ENCODE peak calls at places on chromosomes 4 and X, in eight cellular contexts. G is hepatocyte, O is heart right ventricle, M is brain microvascular endothelial cell, W is lung, S is osteoblast, B is right atrium auricular region, U is uterus. X is an unnamed sample.

GRCh38 chrX:143472334-143472938 is 44.8 kb downstream of the SPANXN3 start:
- DNase-seq in M (no peak), W (no peak), S (no peak), B (no peak), G (no peak), U (no peak), O (no peak), X (peak; percentile 47)

GRCh38 chrX:114073926-114074325 is 510.0 kb upstream of the HTR2C start:
- DNase-seq in B (no peak), G (no peak), O (no peak), U (no peak), M (no peak), S (no peak), W (no peak), X (no peak)

GRCh38 chr4:88575222-88575621 is 17.1 kb upstream of the HERC3 start:
- DNase-seq in S (no peak), B (no peak), U (no peak), O (no peak), M (no peak), G (no peak), W (no peak), X (no peak)

GRCh38 chrX:65127804-65128203 is 151.6 kb upstream of the ZC4H2 start:
- DNase-seq in O (no peak), M (no peak), B (no peak), W (no peak), G (no peak), U (no peak), S (no peak), X (no peak)

GRCh38 chrX:1577845-1578244 is 13.6 kb upstream of the AKAP17A start:
- DNase-seq in M (no peak), W (peak; percentile 0), U (no peak), S (no peak), G (no peak), O (no peak), B (no peak), X (no peak)

GRCh38 chr4:145481164-145481941 is at the start of gene SMAD1:
- DNase-seq in S (peak; percentile 96), W (peak; percentile 85), G (peak; percentile 91), O (peak; percentile 89), U (peak; percentile 74), B (peak; percentile 70), M (peak; percentile 76), X (peak; percentile 19)

GRCh38 chr4:7087036-7087435 is 19.2 kb upstream of the GRPEL1 start:
- DNase-seq in S (no peak), W (no peak), B (no peak), M (no peak), O (no peak), G (no peak), U (no peak), X (no peak)

GRCh38 chr4:16199132-16199531 is 27.1 kb downstream of the TAPT1 start:
- DNase-seq in M (no peak), O (no peak), W (no peak), B (no peak), G (peak; percentile 40), S (no peak), U (no peak), X (no peak)

GRCh38 chrX:39152106-39152649 is 350.9 kb downstream of the MID1IP1 start:
- DNase-seq in S (peak; percentile 32), O (peak; percentile 27), W (no peak), U (no peak), B (no peak), M (no peak), G (peak; percentile 28), X (no peak)

GRCh38 chrX:39550795-39551361 is 546.9 kb downstream of the BCOR start:
- DNase-seq in U (no peak), O (no peak), S (no peak), B (no peak), G (no peak), W (no peak), M (no peak), X (no peak)

GRCh38 chr4:73189274-73189810 is 69.3 kb downstream of the ANKRD17 start:
- DNase-seq in W (no peak), O (no peak), S (no peak), M (peak; percentile 66), G (no peak), B (no peak), U (no peak), X (no peak)

GRCh38 chrX:41333744-41333993 is 293 bp upstream of the DDX3X start:
- DNase-seq in W (peak; percentile 85), B (no peak), G (peak; percentile 81), M (peak; percentile 77), O (no peak), S (peak; percentile 89), U (no peak), X (peak; percentile 57)

GRCh38 chr4:38034986-38035882 is 75.0 kb downstream of the PTTG2 start:
- DNase-seq in M (peak; percentile 60), G (peak; percentile 76), W (no peak), B (no peak), S (peak; percentile 62), U (no peak), O (no peak), X (no peak)

GRCh38 chrX:31832263-31832662 is 760.4 kb upstream of the FTHL17 start:
- DNase-seq in B (no peak), O (no peak), W (no peak), G (no peak), U (no peak), M (no peak), S (no peak), X (peak; percentile 21)

GRCh38 chr4:15054546-15054945 is 52.3 kb downstream of the CPEB2 start:
- DNase-seq in O (no peak), W (no peak), B (no peak), S (peak; percentile 23), M (no peak), U (no peak), G (no peak), X (no peak)

GRCh38 chrX:19867411-19867732 is 20.0 kb downstream of the SH3KBP1 start:
- DNase-seq in G (no peak), S (no peak), O (no peak), M (no peak), U (no peak), B (no peak), W (no peak), X (no peak)

GRCh38 chr4:7651461-7651921 is 216.8 kb upstream of the PSAPL1 start:
- DNase-seq in G (peak; percentile 46), U (peak; percentile 52), B (peak; percentile 71), O (no peak), M (peak; percentile 23), W (no peak), S (no peak), X (no peak)

GRCh38 chr4:80184791-80185756 is 12.2 kb upstream of the PRDM8 start:
- DNase-seq in M (no peak), O (no peak), U (peak; percentile 40), W (no peak), S (peak; percentile 79), G (no peak), B (no peak), X (no peak)

GRCh38 chr4:58275856-58276255 is 1165.7 kb upstream of the IGFBP7 start:
- DNase-seq in B (no peak), O (no peak), U (no peak), S (no peak), M (no peak), G (no peak), W (no peak), X (no peak)

GRCh38 chr4:143025111-143025704 is 159.5 kb upstream of the USP38 start:
- DNase-seq in B (no peak), G (no peak), W (no peak), S (peak; percentile 82), U (no peak), O (no peak), M (peak; percentile 17), X (peak; percentile 25)

GRCh38 chrX:71533850-71534515 is 1.1 kb downstream of the OGT start:
- DNase-seq in O (peak; percentile 45), S (no peak), W (peak; percentile 34), M (peak; percentile 45), U (peak; percentile 30), G (peak; percentile 30), B (no peak), X (no peak)

GRCh38 chr4:20626326-20626725 is 73.9 kb upstream of the PACRGL start:
- DNase-seq in M (no peak), W (no peak), B (no peak), S (no peak), U (no peak), O (no peak), G (no peak), X (no peak)

GRCh38 chr4:20623936-20624335 is 76.3 kb upstream of the PACRGL start:
- DNase-seq in O (no peak), B (no peak), M (no peak), U (no peak), G (no peak), W (no peak), S (no peak), X (no peak)

GRCh38 chr4:20622701-20623100 is 77.6 kb upstream of the PACRGL start:
- DNase-seq in S (no peak), O (no peak), W (no peak), B (no peak), M (no peak), G (no peak), U (no peak), X (no peak)

GRCh38 chr4:20625460-20625859 is 74.8 kb upstream of the PACRGL start:
- DNase-seq in S (no peak), O (no peak), U (no peak), W (no peak), M (no peak), B (no peak), G (no peak), X (no peak)

GRCh38 chr4:20624783-20625364 is 75.4 kb upstream of the PACRGL start:
- DNase-seq in W (no peak), U (no peak), O (no peak), B (no peak), M (peak; percentile 40), G (no peak), S (no peak), X (no peak)
- H3K36me3 ChIP-seq in W (no peaks in the 10 kb centered on the region), U (no peaks in the 10 kb centered on the region), O (no peaks in the 10 kb centered on the region), B (no peaks in the 10 kb centered on the region), M (no peaks in the 10 kb centered on the region), G (no peaks in the 10 kb centered on the region), S (no peaks in the 10 kb centered on the region), X (no peaks in the 10 kb centered on the region)

DNA sequence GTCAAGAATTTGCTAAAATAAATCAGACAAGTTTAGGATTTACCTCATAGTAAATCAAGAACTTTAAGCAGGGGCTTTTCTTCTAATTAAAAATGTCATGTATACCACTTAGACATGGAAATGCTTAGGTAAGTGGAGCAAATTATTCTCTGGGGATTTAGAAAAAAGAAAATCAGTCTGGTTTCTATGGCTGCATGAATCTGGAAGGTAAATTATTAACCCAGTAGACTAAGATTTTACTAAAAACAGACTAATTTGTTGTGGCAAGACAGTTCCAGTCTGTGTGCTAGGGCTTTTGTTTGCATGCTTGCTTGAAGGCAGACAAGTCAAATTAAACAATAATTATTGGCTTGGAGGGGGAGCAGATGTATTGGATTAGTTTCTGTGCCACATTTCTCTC is 140.6 kb downstream of the TBL1X start:
- DNase-seq in O (no peak), G (no peak), U (no peak), W (no peak), S (no peak), M (no peak), B (no peak), X (no peak)
- H3K4me3 ChIP-seq in O (no peak overlapping the region), G (no peak overlapping the region), U (no peak overlapping the region), W (no peak overlapping the region), S (no peak overlapping the region), M (no peak overlapping the region), B (no peak overlapping the region), X (no peak overlapping the region)

GRCh38 chr4:137283737-137284136 is 248.6 kb downstream of the PCDH18 start:
- DNase-seq in M (no peak), O (no peak), W (no peak), S (no peak), G (peak; percentile 20), B (no peak), U (no peak), X (no peak)
- TF ChIP-seq CTCF in M (peak; percentile 39), O (no peak), W (no peak), S (peak; percentile 54), G (peak; percentile 59), B (no peak), U (no peak), X (peak; percentile 30)

GRCh38 chr4:1806596-1807257 is 13.6 kb downstream of the FGFR3 start:
- DNase-seq in S (no peak), W (no peak), O (peak; percentile 11), G (no peak), B (no peak), U (no peak), M (no peak), X (no peak)
- H3K36me3 ChIP-seq in S (no peaks in the 10 kb centered on the region), W (peaks cover 16% of the 10 kb centered on the region), O (no peaks in the 10 kb centered on the region), G (no peaks in the 10 kb centered on the region), B (no peaks in the 10 kb centered on the region), U (no peaks in the 10 kb centered on the region), M (no peaks in the 10 kb centered on the region), X (no peaks in the 10 kb centered on the region)

X was measured in kidney epithelial cell.